ENCODE peak calls at places on chromosomes 3 and 15, in ten cellular contexts. One of them, this sample, is unnamed.

GRCh38 chr15:98568382-98569017 is 79.8 kb upstream of the IGF1R start:
- DNase-seq in transverse colon: no peak
- DNase-seq in spleen: no peak
- DNase-seq in esophagus muscularis mucosa: no peak
- DNase-seq in HCT116: no peak
- DNase-seq in endothelial cell of umbilical vein: no peak
- DNase-seq in GM23338: no peak
- DNase-seq in vagina: no peak
- DNase-seq in sigmoid colon: no peak
- DNase-seq in prostate gland: no peak
- DNase-seq in this sample: no peak

GRCh38 chr3:105166893-105167292 is 199.8 kb upstream of the ALCAM start:
- DNase-seq in transverse colon: no peak
- DNase-seq in spleen: no peak
- DNase-seq in esophagus muscularis mucosa: no peak
- DNase-seq in HCT116: no peak
- DNase-seq in endothelial cell of umbilical vein: no peak
- DNase-seq in GM23338: no peak
- DNase-seq in vagina: no peak
- DNase-seq in sigmoid colon: no peak
- DNase-seq in prostate gland: no peak
- DNase-seq in this sample: no peak

GRCh38 chr15:57477736-57478522 is 101.6 kb downstream of the CGNL1 start:
- DNase-seq in transverse colon: no peak
- DNase-seq in spleen: no peak
- DNase-seq in esophagus muscularis mucosa: no peak
- DNase-seq in HCT116: no peak
- DNase-seq in endothelial cell of umbilical vein: no peak
- DNase-seq in GM23338: peak
- DNase-seq in vagina: no peak
- DNase-seq in sigmoid colon: no peak
- DNase-seq in prostate gland: no peak
- DNase-seq in this sample: no peak

GRCh38 chr15:57849332-57849731 is 142.8 kb downstream of the POLR2M start:
- DNase-seq in transverse colon: no peak
- DNase-seq in spleen: no peak
- DNase-seq in esophagus muscularis mucosa: no peak
- DNase-seq in HCT116: no peak
- DNase-seq in endothelial cell of umbilical vein: no peak
- DNase-seq in GM23338: no peak
- DNase-seq in vagina: no peak
- DNase-seq in sigmoid colon: no peak
- DNase-seq in prostate gland: no peak
- DNase-seq in this sample: no peak

GRCh38 chr3:45273681-45274515 is 47.8 kb upstream of the TMEM158 start:
- DNase-seq in transverse colon: no peak
- DNase-seq in spleen: no peak
- DNase-seq in esophagus muscularis mucosa: peak
- DNase-seq in HCT116: no peak
- DNase-seq in endothelial cell of umbilical vein: no peak
- DNase-seq in GM23338: no peak
- DNase-seq in vagina: no peak
- DNase-seq in sigmoid colon: no peak
- DNase-seq in prostate gland: no peak
- DNase-seq in this sample: no peak

GRCh38 chr3:79810529-79810928 is 42.7 kb upstream of the ROBO1 start:
- DNase-seq in transverse colon: no peak
- DNase-seq in spleen: no peak
- DNase-seq in esophagus muscularis mucosa: no peak
- DNase-seq in HCT116: no peak
- DNase-seq in endothelial cell of umbilical vein: peak
- DNase-seq in GM23338: no peak
- DNase-seq in vagina: no peak
- DNase-seq in sigmoid colon: no peak
- DNase-seq in prostate gland: no peak
- DNase-seq in this sample: no peak

GRCh38 chr3:46868301-46868700 is 5.1 kb upstream of the MYL3 start:
- DNase-seq in transverse colon: no peak
- DNase-seq in spleen: no peak
- DNase-seq in esophagus muscularis mucosa: no peak
- DNase-seq in HCT116: no peak
- DNase-seq in endothelial cell of umbilical vein: no peak
- DNase-seq in GM23338: no peak
- DNase-seq in vagina: no peak
- DNase-seq in sigmoid colon: no peak
- DNase-seq in prostate gland: no peak
- DNase-seq in this sample: no peak

GRCh38 chr3:150184426-150185071 is 213.9 kb upstream of the PFN2 start:
- DNase-seq in transverse colon: no peak
- DNase-seq in spleen: no peak
- DNase-seq in esophagus muscularis mucosa: no peak
- DNase-seq in HCT116: no peak
- DNase-seq in endothelial cell of umbilical vein: no peak
- DNase-seq in GM23338: no peak
- DNase-seq in vagina: no peak
- DNase-seq in sigmoid colon: no peak
- DNase-seq in prostate gland: no peak
- DNase-seq in this sample: no peak

GRCh38 chr15:75123395-75123794 is 78.3 kb upstream of the C15orf39 start:
- DNase-seq in transverse colon: no peak
- DNase-seq in spleen: no peak
- DNase-seq in esophagus muscularis mucosa: no peak
- DNase-seq in HCT116: no peak
- DNase-seq in endothelial cell of umbilical vein: no peak
- DNase-seq in GM23338: no peak
- DNase-seq in vagina: no peak
- DNase-seq in sigmoid colon: no peak
- DNase-seq in prostate gland: no peak
- DNase-seq in this sample: peak

GRCh38 chr15:95291878-95292472 is 1038.5 kb upstream of the NR2F2 start:
- DNase-seq in transverse colon: no peak
- DNase-seq in spleen: no peak
- DNase-seq in esophagus muscularis mucosa: no peak
- DNase-seq in HCT116: peak
- DNase-seq in endothelial cell of umbilical vein: peak
- DNase-seq in GM23338: peak
- DNase-seq in vagina: no peak
- DNase-seq in sigmoid colon: no peak
- DNase-seq in prostate gland: no peak
- DNase-seq in this sample: no peak

GRCh38 chr3:3801510-3801841 is 2.2 kb downstream of the LRRN1 start:
- DNase-seq in transverse colon: no peak
- DNase-seq in spleen: no peak
- DNase-seq in esophagus muscularis mucosa: no peak
- DNase-seq in HCT116: no peak
- DNase-seq in endothelial cell of umbilical vein: no peak
- DNase-seq in GM23338: peak
- DNase-seq in vagina: no peak
- DNase-seq in sigmoid colon: no peak
- DNase-seq in prostate gland: no peak
- DNase-seq in this sample: no peak

GRCh38 chr3:39814007-39814406 is 4.6 kb downstream of the MYRIP start:
- DNase-seq in transverse colon: no peak
- DNase-seq in spleen: no peak
- DNase-seq in esophagus muscularis mucosa: no peak
- DNase-seq in HCT116: no peak
- DNase-seq in endothelial cell of umbilical vein: peak
- DNase-seq in GM23338: no peak
- DNase-seq in vagina: no peak
- DNase-seq in sigmoid colon: no peak
- DNase-seq in prostate gland: no peak
- DNase-seq in this sample: no peak

GRCh38 chr15:98127612-98128011 is 167.1 kb downstream of the ARRDC4 start:
- DNase-seq in transverse colon: no peak
- DNase-seq in spleen: no peak
- DNase-seq in esophagus muscularis mucosa: no peak
- DNase-seq in HCT116: no peak
- DNase-seq in endothelial cell of umbilical vein: no peak
- DNase-seq in GM23338: peak
- DNase-seq in vagina: no peak
- DNase-seq in sigmoid colon: no peak
- DNase-seq in prostate gland: no peak
- DNase-seq in this sample: no peak

GRCh38 chr15:64460737-64461576 is 579 bp downstream of the ZNF609 start:
- DNase-seq in transverse colon: peak
- DNase-seq in spleen: no peak
- DNase-seq in esophagus muscularis mucosa: no peak
- DNase-seq in HCT116: peak
- DNase-seq in endothelial cell of umbilical vein: peak
- DNase-seq in GM23338: peak
- DNase-seq in vagina: peak
- DNase-seq in sigmoid colon: peak
- DNase-seq in prostate gland: peak
- DNase-seq in this sample: no peak
- TF ChIP-seq POLR2AphosphoS5 in transverse colon: peak
- TF ChIP-seq POLR2AphosphoS5 in spleen: no peak
- TF ChIP-seq POLR2AphosphoS5 in esophagus muscularis mucosa: peak
- TF ChIP-seq POLR2AphosphoS5 in HCT116: peak
- TF ChIP-seq POLR2AphosphoS5 in endothelial cell of umbilical vein: no peak
- TF ChIP-seq POLR2AphosphoS5 in GM23338: no peak
- TF ChIP-seq POLR2AphosphoS5 in vagina: peak
- TF ChIP-seq POLR2AphosphoS5 in sigmoid colon: peak
- TF ChIP-seq POLR2AphosphoS5 in prostate gland: peak
- TF ChIP-seq POLR2AphosphoS5 in this sample: no peak

GRCh38 chr3:53357457-53357856 is 10.1 kb upstream of the DCP1A start:
- DNase-seq in transverse colon: no peak
- DNase-seq in spleen: no peak
- DNase-seq in esophagus muscularis mucosa: no peak
- DNase-seq in HCT116: no peak
- DNase-seq in endothelial cell of umbilical vein: no peak
- DNase-seq in GM23338: no peak
- DNase-seq in vagina: no peak
- DNase-seq in sigmoid colon: no peak
- DNase-seq in prostate gland: no peak
- DNase-seq in this sample: no peak

GRCh38 chr3:53350652-53351051 is 3.3 kb upstream of the DCP1A start:
- DNase-seq in transverse colon: peak
- DNase-seq in spleen: no peak
- DNase-seq in esophagus muscularis mucosa: no peak
- DNase-seq in HCT116: peak
- DNase-seq in endothelial cell of umbilical vein: peak
- DNase-seq in GM23338: peak
- DNase-seq in vagina: no peak
- DNase-seq in sigmoid colon: no peak
- DNase-seq in prostate gland: no peak
- DNase-seq in this sample: no peak

GRCh38 chr3:53354945-53355498 is 7.7 kb upstream of the DCP1A start:
- DNase-seq in transverse colon: no peak
- DNase-seq in spleen: no peak
- DNase-seq in esophagus muscularis mucosa: no peak
- DNase-seq in HCT116: no peak
- DNase-seq in endothelial cell of umbilical vein: peak
- DNase-seq in GM23338: no peak
- DNase-seq in vagina: no peak
- DNase-seq in sigmoid colon: no peak
- DNase-seq in prostate gland: no peak
- DNase-seq in this sample: no peak
- H3K27ac ChIP-seq in transverse colon: no peak
- H3K27ac ChIP-seq in spleen: no peak
- H3K27ac ChIP-seq in esophagus muscularis mucosa: no peak
- H3K27ac ChIP-seq in HCT116: no peak
- H3K27ac ChIP-seq in endothelial cell of umbilical vein: peak
- H3K27ac ChIP-seq in GM23338: no peak
- H3K27ac ChIP-seq in vagina: no peak
- H3K27ac ChIP-seq in sigmoid colon: no peak
- H3K27ac ChIP-seq in prostate gland: no peak
- H3K27ac ChIP-seq in this sample: no peak

DNA sequence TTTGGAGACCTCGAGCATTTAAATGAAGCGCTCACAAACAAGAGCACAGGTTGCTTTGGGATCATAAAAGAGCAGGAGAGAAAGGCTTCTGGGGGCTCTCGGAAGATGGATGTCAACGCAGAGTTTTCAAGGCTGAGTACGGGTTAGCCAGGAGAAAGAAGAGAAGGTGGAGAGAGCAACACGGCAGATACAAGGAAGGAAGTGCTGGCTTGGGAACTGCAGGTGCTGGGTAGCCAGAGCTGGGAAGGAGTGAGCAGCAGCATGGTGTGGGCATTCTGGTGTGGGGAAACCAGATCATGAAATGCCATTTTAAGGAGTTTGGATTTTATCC is 580 bp upstream of the RUBCN start:
- DNase-seq in transverse colon: no peak
- DNase-seq in spleen: no peak
- DNase-seq in esophagus muscularis mucosa: no peak
- DNase-seq in HCT116: no peak
- DNase-seq in endothelial cell of umbilical vein: no peak
- DNase-seq in GM23338: no peak
- DNase-seq in vagina: no peak
- DNase-seq in sigmoid colon: no peak
- DNase-seq in prostate gland: peak
- DNase-seq in this sample: no peak
- TF ChIP-seq POLR2AphosphoS5 in transverse colon: no peak
- TF ChIP-seq POLR2AphosphoS5 in spleen: no peak
- TF ChIP-seq POLR2AphosphoS5 in esophagus muscularis mucosa: no peak
- TF ChIP-seq POLR2AphosphoS5 in HCT116: no peak
- TF ChIP-seq POLR2AphosphoS5 in endothelial cell of umbilical vein: no peak
- TF ChIP-seq POLR2AphosphoS5 in GM23338: no peak
- TF ChIP-seq POLR2AphosphoS5 in vagina: no peak
- TF ChIP-seq POLR2AphosphoS5 in sigmoid colon: no peak
- TF ChIP-seq POLR2AphosphoS5 in prostate gland: no peak
- TF ChIP-seq POLR2AphosphoS5 in this sample: no peak

GRCh38 chr3:172100482-172100881 is 61.1 kb downstream of the FNDC3B start:
- DNase-seq in transverse colon: no peak
- DNase-seq in spleen: no peak
- DNase-seq in esophagus muscularis mucosa: no peak
- DNase-seq in HCT116: no peak
- DNase-seq in endothelial cell of umbilical vein: no peak
- DNase-seq in GM23338: no peak
- DNase-seq in vagina: no peak
- DNase-seq in sigmoid colon: no peak
- DNase-seq in prostate gland: no peak
- DNase-seq in this sample: no peak

GRCh38 chr3:172097585-172097984 is 58.2 kb downstream of the FNDC3B start:
- DNase-seq in transverse colon: no peak
- DNase-seq in spleen: no peak
- DNase-seq in esophagus muscularis mucosa: no peak
- DNase-seq in HCT116: no peak
- DNase-seq in endothelial cell of umbilical vein: no peak
- DNase-seq in GM23338: no peak
- DNase-seq in vagina: no peak
- DNase-seq in sigmoid colon: no peak
- DNase-seq in prostate gland: no peak
- DNase-seq in this sample: no peak

GRCh38 chr3:172099495-172099808 is 60.1 kb downstream of the FNDC3B start:
- DNase-seq in transverse colon: no peak
- DNase-seq in spleen: no peak
- DNase-seq in esophagus muscularis mucosa: no peak
- DNase-seq in HCT116: no peak
- DNase-seq in endothelial cell of umbilical vein: no peak
- DNase-seq in GM23338: no peak
- DNase-seq in vagina: no peak
- DNase-seq in sigmoid colon: no peak
- DNase-seq in prostate gland: no peak
- DNase-seq in this sample: no peak

GRCh38 chr3:172096881-172097420 is 57.6 kb downstream of the FNDC3B start:
- DNase-seq in transverse colon: no peak
- DNase-seq in spleen: no peak
- DNase-seq in esophagus muscularis mucosa: no peak
- DNase-seq in HCT116: no peak
- DNase-seq in endothelial cell of umbilical vein: peak
- DNase-seq in GM23338: peak
- DNase-seq in vagina: no peak
- DNase-seq in sigmoid colon: no peak
- DNase-seq in prostate gland: no peak
- DNase-seq in this sample: peak

GRCh38 chr3:172098698-172099494 is 59.5 kb downstream of the FNDC3B start:
- DNase-seq in transverse colon: no peak
- DNase-seq in spleen: no peak
- DNase-seq in esophagus muscularis mucosa: no peak
- DNase-seq in HCT116: no peak
- DNase-seq in endothelial cell of umbilical vein: no peak
- DNase-seq in GM23338: peak
- DNase-seq in vagina: no peak
- DNase-seq in sigmoid colon: no peak
- DNase-seq in prostate gland: no peak
- DNase-seq in this sample: no peak
- H3K27ac ChIP-seq in transverse colon: no peak
- H3K27ac ChIP-seq in spleen: peak
- H3K27ac ChIP-seq in esophagus muscularis mucosa: no peak
- H3K27ac ChIP-seq in HCT116: no peak
- H3K27ac ChIP-seq in endothelial cell of umbilical vein: no peak
- H3K27ac ChIP-seq in GM23338: peak
- H3K27ac ChIP-seq in vagina: no peak
- H3K27ac ChIP-seq in sigmoid colon: no peak
- H3K27ac ChIP-seq in prostate gland: no peak
- H3K27ac ChIP-seq in this sample: no peak

This sample was measured in SK-N-MC.